ENCODE peak calls at places on chromosome 17, in seven cellular contexts. M, C, A, W, O, U and H are unnamed samples.

GRCh38 chr17:47694018-47694817 is at the start of gene TBKBP1:
- DNase-seq in C (peak; percentile 66), O (no peak), W (no peak), M (peak; percentile 52), U (peak; percentile 60), A (no peak), H (peak; percentile 93)

GRCh38 chr17:32503251-32504165 is 16.7 kb downstream of the CDK5R1 start:
- DNase-seq in W (peak; percentile 33), A (no peak), O (no peak), M (no peak), U (no peak), C (peak; percentile 74), H (no peak)

GRCh38 chr17:14768923-14769322 is 468.0 kb downstream of the HS3ST3B1 start:
- DNase-seq in M (no peak), O (no peak), C (no peak), A (no peak), W (no peak), U (no peak), H (peak; percentile 20)

GRCh38 chr17:83056583-83057396 is 22.6 kb upstream of the METRNL start:
- DNase-seq in O (no peak), U (no peak), C (no peak), A (no peak), W (peak; percentile 74), M (no peak), H (peak; percentile 47)

GRCh38 chr17:59513934-59514841 is 51.2 kb upstream of the DHX40 start:
- DNase-seq in O (peak; percentile 94), U (peak; percentile 66), W (peak; percentile 87), A (peak; percentile 64), M (peak; percentile 77), C (no peak), H (no peak)

GRCh38 chr17:7997186-7997585 is 5.2 kb upstream of the GUCY2D start:
- DNase-seq in O (no peak), W (peak; percentile 41), M (peak; percentile 62), A (peak; percentile 36), C (peak; percentile 74), U (peak; percentile 44), H (no peak)

GRCh38 chr17:61396586-61397085 is 3.0 kb upstream of the TBX2 start:
- DNase-seq in O (no peak), U (no peak), A (no peak), C (no peak), W (no peak), M (no peak), H (no peak)

GRCh38 chr17:48545022-48545376 is at the start of gene HOXB2:
- DNase-seq in U (no peak), A (peak; percentile 81), M (no peak), O (peak; percentile 44), C (no peak), W (peak; percentile 48), H (no peak)

GRCh38 chr17:79612468-79613194 is 1.8 kb upstream of the RBFOX3 start:
- DNase-seq in M (no peak), C (peak; percentile 79), O (peak; percentile 40), W (peak; percentile 73), A (no peak), U (peak; percentile 40), H (peak; percentile 95)

GRCh38 chr17:19508327-19508867 is 25.3 kb upstream of the SLC47A1 start:
- DNase-seq in M (peak; percentile 20), O (no peak), W (no peak), A (no peak), C (peak; percentile 52), U (no peak), H (peak; percentile 70)

GRCh38 chr17:79850571-79851460 is 11.6 kb upstream of the CBX4 start:
- DNase-seq in O (no peak), W (peak; percentile 97), C (peak; percentile 57), A (peak; percentile 58), M (no peak), U (no peak), H (no peak)

GRCh38 chr17:48478224-48479013 is 48.4 kb upstream of the SKAP1 start:
- DNase-seq in M (no peak), W (no peak), O (no peak), A (no peak), C (peak; percentile 62), U (no peak), H (no peak)

GRCh38 chr17:56914641-56915263 is 903 bp upstream of the TRIM25 start:
- DNase-seq in W (no peak), U (no peak), O (no peak), C (peak; percentile 44), M (no peak), A (no peak), H (no peak)

GRCh38 chr17:1597861-1598342 is 30.7 kb downstream of the SLC43A2 start:
- DNase-seq in M (no peak), A (no peak), C (no peak), U (no peak), O (no peak), W (no peak), H (no peak)

GRCh38 chr17:80010283-80010858 is 25.3 kb downstream of the TBC1D16 start:
- DNase-seq in O (no peak), W (no peak), M (no peak), U (no peak), A (no peak), C (no peak), H (no peak)

GRCh38 chr17:80826955-80827645 is 164.5 kb upstream of the CHMP6 start:
- DNase-seq in O (no peak), A (peak; percentile 98), M (peak; percentile 23), C (peak; percentile 43), U (peak; percentile 34), W (peak; percentile 62), H (no peak)

GRCh38 chr17:1830288-1830687 is 483 bp downstream of the RPA1 start:
- DNase-seq in C (peak; percentile 49), A (peak; percentile 14), O (no peak), U (no peak), W (peak; percentile 31), M (no peak), H (peak; percentile 57)

GRCh38 chr17:27082023-27082774 is 211.7 kb upstream of the WSB1 start:
- DNase-seq in U (no peak), O (no peak), M (no peak), C (no peak), W (no peak), A (no peak), H (no peak)

GRCh38 chr17:42937712-42938596 is 26.3 kb downstream of the AARSD1 start:
- DNase-seq in A (peak; percentile 63), U (no peak), C (peak; percentile 53), M (peak; percentile 23), O (peak; percentile 45), W (peak; percentile 63), H (peak; percentile 74)

GRCh38 chr17:34584805-34585416 is 5.5 kb downstream of the TMEM132E start:
- DNase-seq in U (no peak), M (no peak), O (peak; percentile 39), A (peak; percentile 7), C (no peak), W (peak; percentile 48), H (no peak)

GRCh38 chr17:31858647-31859486 is at the start of gene COPRS:
- DNase-seq in O (no peak), A (peak; percentile 82), W (peak; percentile 86), U (peak; percentile 86), C (peak; percentile 80), M (peak; percentile 90), H (peak; percentile 97)

GRCh38 chr17:8162232-8162996 is at the start of gene VAMP2:
- DNase-seq in M (peak; percentile 81), A (peak; percentile 48), U (peak; percentile 70), C (peak; percentile 86), O (no peak), W (peak; percentile 62), H (peak; percentile 92)

GRCh38 chr17:48790607-48791127 is 26.4 kb downstream of the TTLL6 start:
- DNase-seq in M (no peak), W (no peak), A (no peak), C (no peak), O (no peak), U (peak; percentile 54), H (no peak)

GRCh38 chr17:65604070-65604469 is 42.6 kb upstream of the AXIN2 start:
- DNase-seq in A (peak; percentile 38), M (no peak), W (peak; percentile 24), O (no peak), C (no peak), U (no peak), H (no peak)

GRCh38 chr17:81044764-81045589 is 10.0 kb downstream of the BAIAP2 start:
- DNase-seq in A (peak; percentile 86), U (peak; percentile 80), C (no peak), O (peak; percentile 53), M (peak; percentile 91), W (peak; percentile 96), H (no peak)